ENCODE peak calls at places on chromosomes 12 and 14, in eight cellular contexts. T, G, N, J, X, V, C and M are unnamed samples.
A peak's percentile ranks its signal among the peaks of the same experiment; 100 is the strongest.

GRCh38 chr12:14393736-14394135 is 28.3 kb downstream of the ATF7IP start:
- DNase-seq in X (no peak), T (no peak), C (no peak), N (no peak), J (no peak), G (no peak), V (no peak), M (no peak)

GRCh38 chr14:94239416-94239815 is 53.7 kb downstream of the SERPINA10 start:
- DNase-seq in N (no peak), T (no peak), C (no peak), X (no peak), V (no peak), G (no peak), J (no peak), M (no peak)

GRCh38 chr14:79424462-79424861 is 786.8 kb downstream of the DIO2 start:
- DNase-seq in X (no peak), T (no peak), J (no peak), N (no peak), V (no peak), C (no peak), G (no peak), M (no peak)

GRCh38 chr14:103684471-103684870 is 30.8 kb downstream of the XRCC3 start:
- DNase-seq in V (no peak), C (no peak), N (no peak), T (no peak), X (no peak), G (no peak), J (no peak), M (peak; percentile 86)

GRCh38 chr12:110853856-110854255 is 7.1 kb downstream of the CCDC63 start:
- DNase-seq in J (no peak), G (no peak), T (no peak), X (no peak), C (no peak), N (no peak), V (no peak), M (no peak)

GRCh38 chr12:56266634-56267442 is at the start of gene COQ10A:
- DNase-seq in G (peak; percentile 78), C (peak; percentile 91), T (peak; percentile 48), X (peak; percentile 97), N (peak; percentile 86), V (peak; percentile 77), J (peak; percentile 92), M (peak; percentile 93)

GRCh38 chr12:83015390-83016225 is 328.9 kb downstream of the TMTC2 start:
- DNase-seq in V (no peak), N (no peak), J (no peak), C (no peak), T (no peak), X (no peak), G (no peak), M (no peak)

GRCh38 chr12:7937867-7938506 is 2.0 kb upstream of the SLC2A3 start:
- DNase-seq in C (no peak), V (no peak), J (no peak), G (peak; percentile 49), T (no peak), X (no peak), N (no peak), M (no peak)

GRCh38 chr12:65962921-65963883 is 138.9 kb downstream of the HMGA2 start:
- DNase-seq in C (no peak), V (no peak), T (no peak), G (no peak), X (no peak), N (no peak), J (no peak), M (no peak)

GRCh38 chr14:61147369-61147897 is 133.7 kb downstream of the TMEM30B start:
- DNase-seq in C (no peak), V (no peak), T (no peak), N (no peak), X (no peak), G (no peak), J (no peak), M (no peak)

GRCh38 chr12:55818886-55819285 is 1.0 kb downstream of the ORMDL2 start:
- DNase-seq in X (no peak), N (no peak), G (no peak), V (no peak), J (no peak), T (no peak), C (no peak), M (no peak)

GRCh38 chr12:107318804-107319535 is 225.6 kb upstream of the CRY1 start:
- DNase-seq in C (no peak), J (no peak), X (peak; percentile 74), T (no peak), N (peak; percentile 6), G (no peak), V (no peak), M (no peak)

GRCh38 chr14:70002589-70003240 is 123.5 kb downstream of the SMOC1 start:
- DNase-seq in G (no peak), X (no peak), T (no peak), J (no peak), C (no peak), V (no peak), N (no peak), M (no peak)

GRCh38 chr12:62793256-62794217 is 141.4 kb downstream of the PPM1H start:
- DNase-seq in X (peak; percentile 92), T (peak; percentile 7), V (peak; percentile 70), G (peak; percentile 68), C (peak; percentile 87), N (peak; percentile 57), J (peak; percentile 86), M (no peak)

GRCh38 chr12:104411826-104412626 is 44.7 kb upstream of the CHST11 start:
- DNase-seq in C (no peak), V (no peak), T (no peak), X (no peak), G (no peak), N (no peak), J (no peak), M (no peak)

GRCh38 chr12:53964315-53964713 is 8.6 kb upstream of the HOXC11 start:
- DNase-seq in V (no peak), C (no peak), G (no peak), T (no peak), J (no peak), N (no peak), X (no peak), M (no peak)

GRCh38 chr12:3727354-3727753 is 25.6 kb downstream of the CRACR2A start:
- DNase-seq in X (no peak), N (no peak), G (no peak), V (no peak), J (no peak), C (no peak), T (no peak), M (no peak)